ENCODE peak calls at places on chromosome 2, in four cellular contexts. J is pancreas, U is fibroblast of lung, F is iPS DF 6.9. S is an unnamed sample.

GRCh38 chr2:218430721-218431120 is 11.8 kb downstream of the VIL1 start:
- DNase-seq in J (no peak), F (no peak), U (no peak), S (no peak)

GRCh38 chr2:43100883-43101662 is 125.3 kb downstream of the ZFP36L2 start:
- DNase-seq in F (no peak), U (peak; percentile 74), J (peak; percentile 77), S (peak; percentile 80)

GRCh38 chr2:23241611-23242245 is 143.3 kb upstream of the KLHL29 start:
- DNase-seq in F (no peak), U (no peak), J (no peak), S (no peak)

GRCh38 chr2:235940330-235940729 is 227.9 kb downstream of the GBX2 start:
- DNase-seq in F (no peak), J (peak; percentile 26), U (peak; percentile 99), S (peak; percentile 33)

GRCh38 chr2:171513719-171514160 is 8.5 kb upstream of the CYBRD1 start:
- DNase-seq in J (no peak), F (no peak), U (no peak), S (no peak)

GRCh38 chr2:35820404-35820803 is 535.2 kb upstream of the CRIM1 start:
- DNase-seq in U (no peak), F (no peak), J (no peak), S (no peak)

GRCh38 chr2:118048396-118048795 is 34.5 kb upstream of the CCDC93 start:
- DNase-seq in U (peak; percentile 38), F (no peak), J (no peak), S (no peak)

GRCh38 chr2:229740279-229740678 is 25.9 kb upstream of the DNER start:
- DNase-seq in F (no peak), J (no peak), U (no peak), S (no peak)

GRCh38 chr2:122523143-122523542 is 767.7 kb downstream of the TSN start:
- DNase-seq in F (no peak), U (no peak), J (no peak), S (no peak)

GRCh38 chr2:234335676-234336228 is 161.1 kb downstream of the ARL4C start:
- DNase-seq in F (no peak), U (peak; percentile 75), J (no peak), S (peak; percentile 65)

GRCh38 chr2:159098815-159099455 is 130.5 kb downstream of the TANC1 start:
- DNase-seq in J (no peak), U (peak; percentile 73), F (no peak), S (no peak)
- H3K4me3 ChIP-seq in J (no peak overlapping the region), U (no peak overlapping the region), F (no peak overlapping the region), S (no peak overlapping the region)

GRCh38 chr2:131045286-131045924 is 47.9 kb downstream of the FAM168B start:
- DNase-seq in F (no peak), J (no peak), U (no peak), S (no peak)

GRCh38 chr2:131047275-131047652 is 46.0 kb downstream of the FAM168B start:
- DNase-seq in U (no peak), J (no peak), F (no peak), S (no peak)

GRCh38 chr2:131046580-131047274 is 46.5 kb downstream of the FAM168B start:
- DNase-seq in J (no peak), U (no peak), F (no peak), S (peak; percentile 46)

GRCh38 chr2:131044757-131045150 is 48.5 kb downstream of the FAM168B start:
- DNase-seq in U (no peak), J (no peak), F (no peak), S (no peak)

GRCh38 chr2:131045925-131046579 is 47.2 kb downstream of the FAM168B start:
- DNase-seq in U (no peak), J (peak; percentile 79), F (no peak), S (no peak)
- H3K36me3 ChIP-seq in U (peaks cover 14% of the 10 kb centered on the region), J (peaks cover 16% of the 10 kb centered on the region), F (peaks cover 12% of the 10 kb centered on the region), S (no peaks in the 10 kb centered on the region)

DNA sequence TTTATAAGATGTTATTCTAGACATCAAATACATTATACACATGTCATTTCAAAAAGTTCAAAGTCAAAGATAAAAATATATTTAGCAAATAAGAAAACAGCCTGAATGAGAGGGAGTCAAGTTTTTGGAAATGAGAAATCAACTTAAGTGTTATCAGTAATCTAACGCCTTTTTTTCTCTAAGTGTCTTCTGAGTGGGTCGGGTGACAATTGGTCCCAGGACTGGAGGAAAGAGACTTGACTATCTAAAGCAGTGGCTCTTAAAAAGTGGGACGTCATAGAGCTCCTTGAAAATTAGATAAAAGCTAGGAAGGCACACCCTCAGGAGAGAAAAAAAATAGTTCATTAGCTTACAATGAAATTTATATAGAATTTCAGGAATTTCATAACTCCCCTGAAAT is 194.2 kb downstream of the IKZF2 start:
- DNase-seq in U (no peak), F (no peak), J (no peak), S (no peak)
- H3K27ac ChIP-seq in U (no peak overlapping the region), F (no peak overlapping the region), J (no peak overlapping the region), S (no peak overlapping the region)

GRCh38 chr2:237268004-237268708 is 145.8 kb downstream of the COL6A3 start:
- DNase-seq in U (no peak), J (no peak), F (no peak), S (no peak)

GRCh38 chr2:237269121-237269875 is 144.7 kb downstream of the COL6A3 start:
- DNase-seq in F (no peak), U (no peak), J (no peak), S (no peak)

GRCh38 chr2:237260032-237260431 is 153.9 kb downstream of the COL6A3 start:
- DNase-seq in U (peak; percentile 63), F (no peak), J (no peak), S (no peak)

GRCh38 chr2:237262838-237263771 is 150.9 kb downstream of the COL6A3 start:
- DNase-seq in J (no peak), U (peak; percentile 78), F (no peak), S (no peak)

GRCh38 chr2:237264480-237265219 is 149.3 kb downstream of the COL6A3 start:
- DNase-seq in J (no peak), F (no peak), U (peak; percentile 98), S (no peak)
- H3K4me3 ChIP-seq in J (no peak overlapping the region), F (no peak overlapping the region), U (no peak overlapping the region), S (no peak overlapping the region)

GRCh38 chr2:15533860-15534480 is 27.2 kb downstream of the NBAS start:
- DNase-seq in J (no peak), U (no peak), F (no peak), S (no peak)
- H3K36me3 ChIP-seq in J (no peaks in the 10 kb centered on the region), U (no peaks in the 10 kb centered on the region), F (no peaks in the 10 kb centered on the region), S (peaks cover 77% of the 10 kb centered on the region)

GRCh38 chr2:216505133-216506106 is 6.8 kb downstream of the RPL37A start:
- DNase-seq in J (no peak), F (no peak), U (no peak), S (no peak)
- H3K27ac ChIP-seq in J (no peak overlapping the region), F (no peak overlapping the region), U (no peak overlapping the region), S (no peak overlapping the region)

GRCh38 chr2:11542275-11542819 is 8.5 kb downstream of the GREB1 start:
- DNase-seq in F (no peak), U (no peak), J (no peak), S (no peak)

GRCh38 chr2:11541693-11542274 is 7.9 kb downstream of the GREB1 start:
- DNase-seq in F (no peak), U (no peak), J (no peak), S (no peak)

GRCh38 chr2:11539317-11540147 is 5.7 kb downstream of the GREB1 start:
- DNase-seq in U (no peak), F (no peak), J (peak; percentile 91), S (no peak)

GRCh38 chr2:11540996-11541692 is 7.3 kb downstream of the GREB1 start:
- DNase-seq in U (no peak), F (no peak), J (no peak), S (no peak)

DNA sequence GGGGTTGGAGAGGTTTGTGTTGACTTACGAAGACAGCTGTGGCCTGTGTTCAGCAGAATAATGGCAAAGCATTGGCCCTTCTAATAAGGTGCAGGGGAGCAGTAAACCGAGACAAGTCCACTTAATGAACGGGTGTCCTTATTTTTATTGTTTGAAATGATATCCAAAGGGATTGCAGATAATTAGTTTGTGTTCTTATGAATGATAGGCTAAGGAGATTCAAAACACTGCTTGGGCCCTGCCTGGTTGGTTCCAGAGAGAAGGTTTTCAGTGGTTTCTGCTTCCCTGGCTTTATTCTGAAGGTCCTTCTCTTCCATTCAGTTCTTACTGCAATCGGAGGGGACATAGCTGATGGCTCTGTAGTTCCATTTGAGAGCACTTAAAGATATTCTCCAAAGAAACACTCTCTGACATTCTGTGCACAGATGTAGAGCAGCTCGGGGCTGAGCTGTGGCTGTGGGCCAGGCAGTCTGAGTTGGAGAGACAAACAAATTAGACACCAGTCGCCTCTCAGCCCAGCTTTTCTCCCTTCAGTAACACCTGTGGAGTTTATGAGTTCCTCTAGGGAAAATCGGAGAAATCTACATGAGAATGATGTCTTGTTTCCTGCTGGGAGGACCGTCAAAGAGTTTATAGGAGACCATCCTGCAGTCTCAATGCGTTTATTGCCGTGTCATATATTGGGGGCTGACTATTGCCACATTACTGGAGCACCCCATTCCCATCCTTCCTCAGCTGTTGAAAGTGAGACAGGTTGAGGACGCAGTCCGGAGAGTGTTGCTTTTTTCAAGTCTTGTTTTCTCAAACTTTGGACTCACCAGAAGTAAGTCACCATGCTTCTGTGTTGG is 6.5 kb downstream of the GREB1 start:
- DNase-seq in U (no peak), F (no peak), J (no peak), S (peak; percentile 29)
- H3K4me3 ChIP-seq in U (no peak overlapping the region), F (no peak overlapping the region), J (peak overlapping the region; percentile 6), S (no peak overlapping the region)